ENCODE peak calls at places on chromosomes 13 and 19, in six cellular contexts. One of them, this sample, is unnamed. For H3K4me1, the result is how much of the 10 kb centered on the place peaks cover.

GRCh38 chr13:49633687-49634086 is 5.4 kb downstream of the ARL11 start:
- DNase-seq in CD4-positive, CD25-positive, alpha-beta regulatory T cell: no peak
- DNase-seq in aorta: no peak
- DNase-seq in A673: no peak
- DNase-seq in small intestine: no peak
- DNase-seq in heart right ventricle: no peak
- DNase-seq in this sample: no peak

GRCh38 chr13:43544011-43544410 is 242.8 kb downstream of the ENOX1 start:
- DNase-seq in CD4-positive, CD25-positive, alpha-beta regulatory T cell: no peak
- DNase-seq in aorta: no peak
- DNase-seq in A673: no peak
- DNase-seq in small intestine: no peak
- DNase-seq in heart right ventricle: no peak
- DNase-seq in this sample: no peak

GRCh38 chr13:108929532-108929931 is 300.1 kb downstream of the MYO16 start:
- DNase-seq in CD4-positive, CD25-positive, alpha-beta regulatory T cell: no peak
- DNase-seq in aorta: no peak
- DNase-seq in A673: no peak
- DNase-seq in small intestine: no peak
- DNase-seq in heart right ventricle: no peak
- DNase-seq in this sample: no peak

GRCh38 chr13:49435992-49436391 is 7.9 kb downstream of the CAB39L start:
- DNase-seq in CD4-positive, CD25-positive, alpha-beta regulatory T cell: no peak
- DNase-seq in aorta: no peak
- DNase-seq in A673: no peak
- DNase-seq in small intestine: no peak
- DNase-seq in heart right ventricle: no peak
- DNase-seq in this sample: no peak

GRCh38 chr19:7527516-7528191 is 5.2 kb downstream of the MCOLN1 start:
- DNase-seq in CD4-positive, CD25-positive, alpha-beta regulatory T cell: no peak
- DNase-seq in aorta: no peak
- DNase-seq in A673: no peak
- DNase-seq in small intestine: no peak
- DNase-seq in heart right ventricle: no peak
- DNase-seq in this sample: peak

GRCh38 chr13:47146991-47147783 is 250.3 kb upstream of the HTR2A start:
- DNase-seq in CD4-positive, CD25-positive, alpha-beta regulatory T cell: no peak
- DNase-seq in aorta: no peak
- DNase-seq in A673: no peak
- DNase-seq in small intestine: no peak
- DNase-seq in heart right ventricle: no peak
- DNase-seq in this sample: no peak

GRCh38 chr19:6473652-6474051 is 7.9 kb downstream of the DENND1C start:
- DNase-seq in CD4-positive, CD25-positive, alpha-beta regulatory T cell: no peak
- DNase-seq in aorta: no peak
- DNase-seq in A673: no peak
- DNase-seq in small intestine: peak
- DNase-seq in heart right ventricle: no peak
- DNase-seq in this sample: no peak

GRCh38 chr19:48325265-48325910 is at the start of gene EMP3:
- DNase-seq in CD4-positive, CD25-positive, alpha-beta regulatory T cell: peak
- DNase-seq in aorta: peak
- DNase-seq in A673: peak
- DNase-seq in small intestine: peak
- DNase-seq in heart right ventricle: peak
- DNase-seq in this sample: peak

GRCh38 chr13:30900952-30901749 is 4.9 kb upstream of the MEDAG start:
- DNase-seq in CD4-positive, CD25-positive, alpha-beta regulatory T cell: no peak
- DNase-seq in aorta: no peak
- DNase-seq in A673: no peak
- DNase-seq in small intestine: no peak
- DNase-seq in heart right ventricle: no peak
- DNase-seq in this sample: no peak

GRCh38 chr13:41581884-41582547 is 124.7 kb downstream of the RGCC start:
- DNase-seq in CD4-positive, CD25-positive, alpha-beta regulatory T cell: no peak
- DNase-seq in aorta: no peak
- DNase-seq in A673: no peak
- DNase-seq in small intestine: no peak
- DNase-seq in heart right ventricle: no peak
- DNase-seq in this sample: peak

GRCh38 chr19:48992571-48993174 is 436 bp downstream of the GYS1 start:
- DNase-seq in CD4-positive, CD25-positive, alpha-beta regulatory T cell: no peak
- DNase-seq in aorta: no peak
- DNase-seq in A673: no peak
- DNase-seq in small intestine: no peak
- DNase-seq in heart right ventricle: peak
- DNase-seq in this sample: no peak

GRCh38 chr13:56501750-56502149 is 639.0 kb upstream of the PRR20A start:
- DNase-seq in CD4-positive, CD25-positive, alpha-beta regulatory T cell: no peak
- DNase-seq in aorta: no peak
- DNase-seq in A673: no peak
- DNase-seq in small intestine: no peak
- DNase-seq in heart right ventricle: no peak
- DNase-seq in this sample: no peak

GRCh38 chr13:38538412-38538811 is 148.5 kb upstream of the FREM2 start:
- DNase-seq in CD4-positive, CD25-positive, alpha-beta regulatory T cell: no peak
- DNase-seq in aorta: no peak
- DNase-seq in A673: no peak
- DNase-seq in small intestine: no peak
- DNase-seq in heart right ventricle: no peak
- DNase-seq in this sample: no peak

GRCh38 chr13:93786846-93787245 is 560.2 kb downstream of the GPC6 start:
- DNase-seq in CD4-positive, CD25-positive, alpha-beta regulatory T cell: no peak
- DNase-seq in aorta: no peak
- DNase-seq in A673: peak
- DNase-seq in small intestine: no peak
- DNase-seq in heart right ventricle: no peak
- DNase-seq in this sample: no peak

GRCh38 chr13:79393564-79394249 is 12.3 kb downstream of the RBM26 start:
- DNase-seq in CD4-positive, CD25-positive, alpha-beta regulatory T cell: peak
- DNase-seq in aorta: no peak
- DNase-seq in A673: no peak
- DNase-seq in small intestine: peak
- DNase-seq in heart right ventricle: no peak
- DNase-seq in this sample: no peak

GRCh38 chr19:38993271-38993670 is 17.7 kb upstream of the FBXO17 start:
- DNase-seq in CD4-positive, CD25-positive, alpha-beta regulatory T cell: no peak
- DNase-seq in aorta: no peak
- DNase-seq in A673: no peak
- DNase-seq in small intestine: peak
- DNase-seq in heart right ventricle: no peak
- DNase-seq in this sample: no peak

GRCh38 chr13:51928231-51928630 is 66.5 kb downstream of the CCDC70 start:
- DNase-seq in CD4-positive, CD25-positive, alpha-beta regulatory T cell: no peak
- DNase-seq in aorta: no peak
- DNase-seq in A673: no peak
- DNase-seq in small intestine: no peak
- DNase-seq in heart right ventricle: peak
- DNase-seq in this sample: no peak

GRCh38 chr19:46976845-46977320 is 42.8 kb upstream of the NPAS1 start:
- DNase-seq in CD4-positive, CD25-positive, alpha-beta regulatory T cell: no peak
- DNase-seq in aorta: no peak
- DNase-seq in A673: no peak
- DNase-seq in small intestine: no peak
- DNase-seq in heart right ventricle: no peak
- DNase-seq in this sample: peak

GRCh38 chr19:58518261-58519086 is 1.1 kb downstream of the ZBTB45 start:
- DNase-seq in CD4-positive, CD25-positive, alpha-beta regulatory T cell: no peak
- DNase-seq in aorta: no peak
- DNase-seq in A673: no peak
- DNase-seq in small intestine: peak
- DNase-seq in heart right ventricle: no peak
- DNase-seq in this sample: peak

GRCh38 chr13:24861617-24862362 is 97.8 kb downstream of the RNF17 start:
- DNase-seq in CD4-positive, CD25-positive, alpha-beta regulatory T cell: no peak
- DNase-seq in aorta: no peak
- DNase-seq in A673: no peak
- DNase-seq in small intestine: no peak
- DNase-seq in heart right ventricle: no peak
- DNase-seq in this sample: no peak

GRCh38 chr13:39597828-39598227 is 5.2 kb downstream of the LHFPL6 start:
- DNase-seq in CD4-positive, CD25-positive, alpha-beta regulatory T cell: no peak
- DNase-seq in aorta: no peak
- DNase-seq in A673: peak
- DNase-seq in small intestine: no peak
- DNase-seq in heart right ventricle: no peak
- DNase-seq in this sample: no peak

GRCh38 chr13:95301135-95301946 is at the start of gene ABCC4:
- DNase-seq in CD4-positive, CD25-positive, alpha-beta regulatory T cell: peak
- DNase-seq in aorta: peak
- DNase-seq in A673: peak
- DNase-seq in small intestine: peak
- DNase-seq in heart right ventricle: peak
- DNase-seq in this sample: peak

GRCh38 chr13:80029170-80029569 is 311.8 kb downstream of the SPRY2 start:
- DNase-seq in CD4-positive, CD25-positive, alpha-beta regulatory T cell: no peak
- DNase-seq in aorta: no peak
- DNase-seq in A673: no peak
- DNase-seq in small intestine: peak
- DNase-seq in heart right ventricle: no peak
- DNase-seq in this sample: no peak

GRCh38 chr13:111594606-111595005 is 274.2 kb downstream of the TEX29 start:
- DNase-seq in CD4-positive, CD25-positive, alpha-beta regulatory T cell: no peak
- DNase-seq in aorta: no peak
- DNase-seq in A673: no peak
- DNase-seq in small intestine: no peak
- DNase-seq in heart right ventricle: no peak
- DNase-seq in this sample: no peak

GRCh38 chr13:110563463-110563774 is 1.9 kb upstream of the RAB20 start:
- DNase-seq in CD4-positive, CD25-positive, alpha-beta regulatory T cell: no peak
- DNase-seq in aorta: peak
- DNase-seq in A673: no peak
- DNase-seq in small intestine: no peak
- DNase-seq in heart right ventricle: no peak
- DNase-seq in this sample: no peak
- H3K4me3 ChIP-seq in CD4-positive, CD25-positive, alpha-beta regulatory T cell: no peak
- H3K4me3 ChIP-seq in aorta: no peak
- H3K4me3 ChIP-seq in A673: no peak
- H3K4me3 ChIP-seq in small intestine: no peak
- H3K4me3 ChIP-seq in heart right ventricle: peak
- H3K4me3 ChIP-seq in this sample: peak

GRCh38 chr19:1847348-1847683 is 967 bp downstream of the REXO1 start:
- DNase-seq in CD4-positive, CD25-positive, alpha-beta regulatory T cell: no peak
- DNase-seq in aorta: no peak
- DNase-seq in A673: no peak
- DNase-seq in small intestine: no peak
- DNase-seq in heart right ventricle: no peak
- DNase-seq in this sample: no peak
- H3K4me1 ChIP-seq in CD4-positive, CD25-positive, alpha-beta regulatory T cell: half or more
- H3K4me1 ChIP-seq in aorta: under half
- H3K4me1 ChIP-seq in A673: under half
- H3K4me1 ChIP-seq in small intestine: under half
- H3K4me1 ChIP-seq in heart right ventricle: under half
- H3K4me1 ChIP-seq in this sample: under half

GRCh38 chr19:35141627-35142401 is 1.2 kb upstream of the FXYD7 start:
- DNase-seq in CD4-positive, CD25-positive, alpha-beta regulatory T cell: peak
- DNase-seq in aorta: no peak
- DNase-seq in A673: no peak
- DNase-seq in small intestine: no peak
- DNase-seq in heart right ventricle: no peak
- DNase-seq in this sample: peak
- H3K4me3 ChIP-seq in CD4-positive, CD25-positive, alpha-beta regulatory T cell: peak
- H3K4me3 ChIP-seq in aorta: no peak
- H3K4me3 ChIP-seq in A673: peak
- H3K4me3 ChIP-seq in small intestine: no peak
- H3K4me3 ChIP-seq in heart right ventricle: peak
- H3K4me3 ChIP-seq in this sample: no peak

GRCh38 chr19:1239420-1239795 is 1.6 kb upstream of the CBARP start:
- DNase-seq in CD4-positive, CD25-positive, alpha-beta regulatory T cell: no peak
- DNase-seq in aorta: no peak
- DNase-seq in A673: no peak
- DNase-seq in small intestine: no peak
- DNase-seq in heart right ventricle: no peak
- DNase-seq in this sample: no peak
- H3K4me1 ChIP-seq in CD4-positive, CD25-positive, alpha-beta regulatory T cell: half or more
- H3K4me1 ChIP-seq in aorta: under half
- H3K4me1 ChIP-seq in A673: under half
- H3K4me1 ChIP-seq in small intestine: under half
- H3K4me1 ChIP-seq in heart right ventricle: under half
- H3K4me1 ChIP-seq in this sample: under half

DNA sequence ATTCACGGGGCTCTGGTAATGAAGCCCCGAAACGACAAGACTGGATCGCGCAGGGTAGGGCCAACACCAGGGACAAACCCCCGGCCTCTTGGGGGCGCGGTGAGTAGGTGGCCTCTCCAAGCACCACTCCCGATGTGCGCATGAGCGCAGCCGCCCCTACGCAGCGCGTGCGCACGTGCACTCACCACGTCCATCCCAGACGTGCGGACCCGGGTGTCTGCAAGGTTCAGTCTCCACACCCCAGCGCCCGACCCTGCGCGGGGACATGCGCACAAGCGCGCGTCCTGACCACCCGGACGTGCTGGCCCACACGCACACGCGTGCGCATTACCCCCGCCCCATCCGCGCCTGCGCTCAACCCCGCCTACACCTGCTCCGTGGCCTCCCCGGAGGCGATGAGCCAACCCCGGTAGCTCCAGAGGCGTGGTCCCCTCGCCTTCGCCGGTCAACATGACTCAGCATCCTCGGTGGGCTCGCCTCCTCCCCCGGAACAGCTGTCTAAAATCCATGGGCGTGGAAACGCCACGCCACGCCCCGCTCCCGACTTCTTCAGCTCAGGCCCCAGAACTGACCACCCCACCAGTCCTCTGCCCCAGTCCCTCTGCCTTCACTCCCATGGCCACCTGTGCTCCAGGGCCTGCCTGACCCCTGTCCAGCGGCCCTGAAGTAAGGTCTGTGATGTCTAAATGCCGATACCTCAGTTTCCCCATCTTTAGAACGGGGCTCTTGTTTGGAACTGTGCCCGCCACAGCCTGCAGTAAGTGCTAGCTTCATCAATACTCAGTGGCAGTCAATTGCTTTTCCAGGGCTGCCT is 5.6 kb upstream of the GPI start:
- DNase-seq in CD4-positive, CD25-positive, alpha-beta regulatory T cell: peak
- DNase-seq in aorta: peak
- DNase-seq in A673: peak
- DNase-seq in small intestine: peak
- DNase-seq in heart right ventricle: peak
- DNase-seq in this sample: peak
- H3K4me3 ChIP-seq in CD4-positive, CD25-positive, alpha-beta regulatory T cell: peak
- H3K4me3 ChIP-seq in aorta: peak
- H3K4me3 ChIP-seq in A673: peak
- H3K4me3 ChIP-seq in small intestine: no peak
- H3K4me3 ChIP-seq in heart right ventricle: peak
- H3K4me3 ChIP-seq in this sample: peak

DNA sequence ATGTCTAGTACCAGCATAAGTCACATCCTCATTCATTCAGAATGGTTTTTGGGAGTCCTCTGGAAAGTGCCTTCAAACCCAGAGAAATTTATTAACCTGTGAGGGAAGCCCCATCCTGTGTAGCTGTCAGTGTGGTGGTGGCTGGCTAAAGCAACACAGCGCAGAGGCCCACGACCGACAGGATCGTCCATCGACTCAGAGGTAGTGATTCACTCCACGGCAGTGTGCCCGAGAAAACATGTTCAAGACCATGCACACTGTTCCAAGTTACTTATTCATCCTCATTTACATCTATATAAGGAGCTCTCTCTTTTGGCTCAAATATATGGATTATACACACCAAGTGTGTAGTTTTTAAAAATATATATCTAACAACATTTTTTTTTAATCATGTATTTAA is 96.3 kb upstream of the SLC15A1 start:
- DNase-seq in CD4-positive, CD25-positive, alpha-beta regulatory T cell: no peak
- DNase-seq in aorta: peak
- DNase-seq in A673: no peak
- DNase-seq in small intestine: no peak
- DNase-seq in heart right ventricle: no peak
- DNase-seq in this sample: no peak
- H3K4me1 ChIP-seq in CD4-positive, CD25-positive, alpha-beta regulatory T cell: under half
- H3K4me1 ChIP-seq in aorta: under half
- H3K4me1 ChIP-seq in A673: under half
- H3K4me1 ChIP-seq in small intestine: under half
- H3K4me1 ChIP-seq in heart right ventricle: under half
- H3K4me1 ChIP-seq in this sample: under half